ENCODE peak calls at places on chromosomes 11 and 22, in ten cellular contexts. A is EL; W is A172; Q is mucosa of gallbladder; G is neuronal stem cell; C is effector CD4-positive, alpha-beta T cell; L is ovary; E is activated CD4-positive, alpha-beta T cell treated with anti-CD3 and anti-CD28 coated beads for 1 hour; H is stimulated activated CD4-positive, alpha-beta T cell treated with anti-CD3 and anti-CD28 coated beads, TNF-alpha, amount 100 ng/mL, for 1 hour; V is HFF-Myc. X is an unnamed sample.

GRCh38 chr22:44188986-44189630 is 8.4 kb downstream of the PARVG start:
- DNase-seq in C (no peak), A (no peak), E (no peak), Q (no peak), V (no peak), G (no peak), L (no peak), W (no peak), H (no peak), X (no peak)

GRCh38 chr22:24380220-24381218 is 46.9 kb upstream of the ADORA2A start:
- DNase-seq in G (no peak), L (no peak), A (no peak), V (no peak), H (no peak), Q (no peak), W (no peak), C (no peak), E (no peak), X (no peak)

GRCh38 chr11:62552931-62553838 is 6.6 kb upstream of the AHNAK start:
- DNase-seq in G (no peak), V (peak; percentile 94), W (peak; percentile 99), E (peak; percentile 44), L (peak; percentile 83), Q (peak; percentile 88), C (peak; percentile 58), A (peak; percentile 98), H (no peak), X (peak; percentile 98)

GRCh38 chr11:71082454-71082853 is 169.9 kb downstream of the SHANK2 start:
- DNase-seq in W (no peak), A (no peak), L (no peak), C (no peak), H (no peak), G (no peak), Q (no peak), E (no peak), V (no peak), X (no peak)

GRCh38 chr11:62823677-62824076 is 8.2 kb downstream of the STX5 start:
- DNase-seq in L (no peak), E (no peak), V (no peak), H (no peak), A (no peak), Q (no peak), G (no peak), C (no peak), W (no peak), X (no peak)

GRCh38 chr11:113001709-113002108 is 40.5 kb downstream of the NCAM1 start:
- DNase-seq in W (peak; percentile 6), Q (no peak), E (no peak), L (peak; percentile 27), H (no peak), G (no peak), C (no peak), V (no peak), A (no peak), X (no peak)

GRCh38 chr22:27175444-27175843 is 518.1 kb downstream of the MIAT start:
- DNase-seq in V (no peak), E (no peak), Q (no peak), A (no peak), L (no peak), G (no peak), W (no peak), C (no peak), H (no peak), X (no peak)

GRCh38 chr11:102266111-102266510 is 51.2 kb upstream of the BIRC3 start:
- DNase-seq in A (no peak), Q (no peak), C (no peak), W (no peak), V (no peak), E (no peak), G (no peak), L (no peak), H (no peak), X (no peak)

GRCh38 chr11:110712643-110713468 is 619 bp upstream of the ARHGAP20 start:
- DNase-seq in V (no peak), L (no peak), G (peak; percentile 47), H (no peak), Q (peak; percentile 55), W (no peak), C (no peak), E (no peak), A (peak; percentile 22), X (no peak)

GRCh38 chr22:37186228-37186996 is 1.6 kb downstream of the C1QTNF6 start:
- DNase-seq in G (no peak), V (no peak), H (no peak), W (peak; percentile 46), Q (no peak), E (no peak), A (peak; percentile 73), C (peak; percentile 39), L (no peak), X (peak; percentile 60)

GRCh38 chr11:44980533-44981427 is 30.1 kb upstream of the TP53I11 start:
- DNase-seq in Q (no peak), E (no peak), H (no peak), A (no peak), V (no peak), G (no peak), W (no peak), L (no peak), C (no peak), X (no peak)

GRCh38 chr11:2138436-2139117 is 612 bp downstream of the IGF2 start:
- DNase-seq in L (no peak), E (no peak), G (no peak), W (no peak), Q (no peak), C (no peak), A (no peak), V (no peak), H (no peak), X (no peak)

GRCh38 chr11:111718436-111719325 is 47.5 kb downstream of the PPP2R1B start:
- DNase-seq in E (no peak), Q (no peak), L (no peak), C (no peak), A (peak; percentile 69), H (no peak), G (no peak), W (peak; percentile 68), V (no peak), X (peak; percentile 98)

GRCh38 chr22:44139773-44140172 is 41.0 kb upstream of the PARVG start:
- DNase-seq in G (no peak), V (no peak), E (no peak), H (no peak), W (no peak), L (no peak), A (no peak), Q (no peak), C (no peak), X (no peak)

GRCh38 chr11:48110509-48110766 is 106.2 kb upstream of the OR4B1 start:
- DNase-seq in C (no peak), G (no peak), Q (no peak), V (no peak), L (no peak), A (no peak), E (no peak), H (no peak), W (no peak), X (no peak)

GRCh38 chr11:67261942-67262681 is 4.2 kb upstream of the GRK2 start:
- DNase-seq in A (no peak), V (no peak), E (no peak), Q (no peak), C (no peak), L (peak; percentile 28), G (no peak), H (no peak), W (no peak), X (no peak)

GRCh38 chr22:31039393-31039792 is 41.7 kb upstream of the SMTN start:
- DNase-seq in C (no peak), L (peak; percentile 74), H (no peak), Q (peak; percentile 41), A (peak; percentile 44), G (no peak), W (no peak), E (no peak), V (peak; percentile 69), X (no peak)

GRCh38 chr11:71209181-71209580 is 43.2 kb downstream of the SHANK2 start:
- DNase-seq in C (no peak), V (no peak), W (no peak), H (no peak), A (no peak), L (no peak), E (no peak), G (no peak), Q (no peak), X (no peak)

GRCh38 chr11:18408558-18409242 is 3.4 kb upstream of the LDHC start:
- DNase-seq in W (no peak), C (no peak), V (no peak), H (no peak), A (peak; percentile 33), E (no peak), L (no peak), Q (no peak), G (no peak), X (peak; percentile 18)

GRCh38 chr11:79413258-79413657 is 27.6 kb downstream of the TENM4 start:
- DNase-seq in A (peak; percentile 81), H (no peak), W (peak; percentile 82), C (no peak), Q (peak; percentile 73), V (peak; percentile 52), G (peak; percentile 15), E (no peak), L (peak; percentile 93), X (no peak)

GRCh38 chr11:72721689-72722049 is 30.5 kb downstream of the ARAP1 start:
- DNase-seq in A (peak; percentile 30), Q (no peak), V (no peak), E (no peak), H (no peak), W (no peak), C (peak; percentile 29), G (no peak), L (peak; percentile 46), X (no peak)

GRCh38 chr11:76885390-76886097 is 24.8 kb downstream of the ACER3 start:
- DNase-seq in W (peak; percentile 88), C (no peak), H (no peak), V (no peak), A (peak; percentile 62), E (no peak), G (no peak), Q (no peak), L (no peak), X (peak; percentile 77)

GRCh38 chr11:101686514-101686913 is 102.7 kb upstream of the TRPC6 start:
- DNase-seq in C (no peak), V (no peak), H (no peak), L (no peak), E (no peak), A (peak; percentile 73), W (peak; percentile 61), G (no peak), Q (no peak), X (peak; percentile 98)

GRCh38 chr22:40043086-40043485 is 48.3 kb downstream of the FAM83F start:
- DNase-seq in W (no peak), G (no peak), Q (peak; percentile 20), H (no peak), A (no peak), V (no peak), C (no peak), E (no peak), L (peak; percentile 64), X (peak; percentile 23)

GRCh38 chr22:21681566-21682370 is 16.0 kb downstream of the PPIL2 start:
- DNase-seq in H (no peak), G (no peak), V (no peak), A (no peak), C (no peak), E (no peak), L (no peak), Q (no peak), W (no peak), X (peak; percentile 3)

GRCh38 chr22:20466659-20467379 is 28.8 kb downstream of the KLHL22 start:
- DNase-seq in C (no peak), L (no peak), Q (no peak), E (no peak), G (no peak), V (no peak), W (no peak), H (no peak), A (no peak), X (no peak)

GRCh38 chr11:88704505-88704904 is 361.3 kb downstream of the GRM5 start:
- DNase-seq in C (no peak), G (peak; percentile 8), A (no peak), H (no peak), Q (no peak), V (no peak), E (no peak), W (no peak), L (no peak), X (peak; percentile 31)

GRCh38 chr11:123454060-123454651 is 24.1 kb downstream of the GRAMD1B start:
- DNase-seq in E (no peak), H (no peak), G (no peak), L (no peak), W (peak; percentile 70), V (no peak), Q (peak; percentile 24), C (peak; percentile 22), A (peak; percentile 78), X (peak; percentile 99)

X was measured in PC-3.